ENCODE peak calls at places on chromosomes 6 and 20, in seven cellular contexts. Y is neural progenitor cell, M is stomach, O is endodermal cell, N is adrenal gland, I is GM23338, G is PC-3. X is an unnamed sample. For H3K36me3, the result is how much of the 10 kb centered on the place peaks cover.

GRCh38 chr6:128111096-128111495 is 210.2 kb upstream of the THEMIS start:
- DNase-seq in Y (no peak), M (no peak), O (no peak), N (no peak), I (no peak), G (no peak), X (no peak)

GRCh38 chr6:79872986-79873385 is 74.4 kb downstream of the ELOVL4 start:
- DNase-seq in Y (no peak), M (no peak), O (no peak), N (no peak), I (no peak), G (peak), X (no peak)

GRCh38 chr6:106771822-106772221 is 142.4 kb downstream of the QRSL1 start:
- DNase-seq in Y (no peak), M (no peak), O (no peak), N (no peak), I (no peak), G (no peak), X (no peak)

GRCh38 chr20:63217706-63218105 is 1.8 kb upstream of the YTHDF1 start:
- DNase-seq in Y (no peak), M (no peak), O (no peak), N (no peak), I (no peak), G (no peak), X (no peak)

GRCh38 chr6:129644567-129645015 is 65.4 kb downstream of the ARHGAP18 start:
- DNase-seq in Y (no peak), M (no peak), O (no peak), N (no peak), I (no peak), G (no peak), X (no peak)

GRCh38 chr20:50547956-50548355 is 37.8 kb downstream of the PTPN1 start:
- DNase-seq in Y (no peak), M (no peak), O (no peak), N (no peak), I (no peak), G (no peak), X (no peak)

GRCh38 chr6:26016326-26017275 is 54.0 kb downstream of the TRIM38 start:
- DNase-seq in Y (no peak), M (no peak), O (peak), N (no peak), I (no peak), G (no peak), X (no peak)

GRCh38 chr6:119344306-119344705 is 5.3 kb downstream of the MAN1A1 start:
- DNase-seq in Y (no peak), M (no peak), O (no peak), N (no peak), I (no peak), G (no peak), X (no peak)

GRCh38 chr6:133995296-133995695 is 42.3 kb downstream of the TBPL1 start:
- DNase-seq in Y (no peak), M (no peak), O (no peak), N (no peak), I (no peak), G (no peak), X (no peak)

GRCh38 chr6:89928604-89929003 is 34.3 kb downstream of the GJA10 start:
- DNase-seq in Y (no peak), M (no peak), O (no peak), N (no peak), I (no peak), G (peak), X (no peak)

GRCh38 chr6:48315051-48315719 is 204.2 kb upstream of the PTCHD4 start:
- DNase-seq in Y (no peak), M (no peak), O (peak), N (no peak), I (no peak), G (no peak), X (no peak)

GRCh38 chr6:85392379-85392778 is 57.5 kb upstream of the NT5E start:
- DNase-seq in Y (no peak), M (no peak), O (no peak), N (no peak), I (no peak), G (no peak), X (no peak)

GRCh38 chr6:143939364-143939763 is 68.7 kb downstream of the PLAGL1 start:
- DNase-seq in Y (peak), M (no peak), O (no peak), N (no peak), I (no peak), G (no peak), X (no peak)

GRCh38 chr6:36978687-36979086 is 7.3 kb downstream of the MTCH1 start:
- DNase-seq in Y (no peak), M (no peak), O (no peak), N (no peak), I (no peak), G (no peak), X (no peak)

GRCh38 chr6:90144928-90145520 is 151.6 kb downstream of the BACH2 start:
- DNase-seq in Y (no peak), M (no peak), O (no peak), N (no peak), I (no peak), G (no peak), X (no peak)

GRCh38 chr20:10805764-10806163 is 132.0 kb upstream of the JAG1 start:
- DNase-seq in Y (peak), M (no peak), O (no peak), N (no peak), I (peak), G (no peak), X (no peak)

GRCh38 chr6:49980898-49981297 is 11.5 kb upstream of the DEFB113 start:
- DNase-seq in Y (no peak), M (no peak), O (no peak), N (no peak), I (no peak), G (no peak), X (no peak)

GRCh38 chr6:150076196-150076893 is 7.4 kb upstream of the ULBP3 start:
- DNase-seq in Y (peak), M (no peak), O (no peak), N (no peak), I (peak), G (peak), X (no peak)

GRCh38 chr6:5995705-5996686 is 10.7 kb downstream of the NRN1 start:
- DNase-seq in Y (peak), M (no peak), O (peak), N (peak), I (peak), G (no peak), X (no peak)

GRCh38 chr6:47413752-47414516 is 63.7 kb upstream of the CD2AP start:
- DNase-seq in Y (peak), M (peak), O (no peak), N (peak), I (peak), G (peak), X (no peak)

GRCh38 chr6:11298651-11299420 is 66.4 kb upstream of the NEDD9 start:
- DNase-seq in Y (peak), M (peak), O (peak), N (no peak), I (peak), G (peak), X (no peak)

GRCh38 chr20:56967916-56968315 is 298.5 kb downstream of the BMP7 start:
- DNase-seq in Y (no peak), M (no peak), O (no peak), N (no peak), I (no peak), G (no peak), X (no peak)

GRCh38 chr6:5081955-5082354 is 3.2 kb upstream of the PPP1R3G start:
- DNase-seq in Y (no peak), M (no peak), O (no peak), N (no peak), I (no peak), G (peak), X (no peak)

GRCh38 chr20:35881676-35882075 is 72.6 kb downstream of the SCAND1 start:
- DNase-seq in Y (no peak), M (no peak), O (no peak), N (no peak), I (no peak), G (no peak), X (no peak)

GRCh38 chr20:35883341-35883777 is 70.9 kb downstream of the SCAND1 start:
- DNase-seq in Y (no peak), M (no peak), O (no peak), N (no peak), I (no peak), G (peak), X (no peak)

GRCh38 chr20:35883778-35884540 is 70.3 kb downstream of the SCAND1 start:
- DNase-seq in Y (peak), M (peak), O (peak), N (peak), I (peak), G (peak), X (peak)

GRCh38 chr20:35878113-35878620 is 76.1 kb downstream of the SCAND1 start:
- DNase-seq in Y (no peak), M (no peak), O (no peak), N (no peak), I (no peak), G (no peak), X (no peak)
- TF ChIP-seq CTCF in Y (no peak), M (no peak), O (no peak), N (no peak), I (no peak), G (no peak), X (no peak)

DNA sequence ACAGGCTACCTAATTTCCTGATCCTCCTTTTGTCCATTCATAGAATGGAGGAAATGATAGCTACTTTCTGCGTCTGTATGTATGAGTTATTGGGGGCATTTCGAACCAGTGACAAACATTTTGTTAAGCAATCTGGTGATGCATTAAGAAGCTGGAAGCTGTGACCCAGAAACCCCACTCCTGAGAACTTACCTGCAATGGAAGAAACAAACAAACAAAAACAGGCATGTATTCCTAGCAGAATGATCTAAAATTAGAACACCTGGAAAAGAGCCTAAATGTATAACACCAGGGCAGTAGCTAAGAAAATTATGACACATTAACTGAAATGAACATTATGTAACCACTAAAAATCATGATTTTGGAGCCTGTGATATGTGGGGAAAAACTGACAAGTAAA is 33.4 kb upstream of the PRND start:
- DNase-seq in Y (no peak), M (no peak), O (no peak), N (no peak), I (no peak), G (no peak), X (peak)
- H3K27ac ChIP-seq in Y (no peak), M (no peak), O (no peak), N (peak), I (no peak), G (no peak), X (no peak)

DNA sequence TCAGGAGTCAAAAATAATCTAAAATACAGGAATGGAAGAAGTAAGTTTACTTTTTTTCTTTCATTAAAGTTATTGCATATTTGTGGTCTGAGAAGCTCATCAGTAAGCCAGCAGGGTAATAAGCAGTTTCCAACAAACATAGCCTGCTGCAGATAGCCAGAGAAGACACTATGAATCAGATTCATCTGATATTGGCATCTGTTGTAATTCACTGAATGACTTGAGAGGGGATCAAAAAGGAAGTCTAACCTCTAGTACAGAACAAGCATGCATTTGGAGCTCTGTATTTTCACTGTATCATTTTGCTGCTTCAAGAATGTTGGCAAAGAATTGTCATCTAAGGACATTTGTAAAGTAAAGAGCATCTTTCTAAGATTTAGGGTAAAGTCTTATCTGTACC is 53.8 kb upstream of the UFL1 start:
- DNase-seq in Y (no peak), M (no peak), O (no peak), N (no peak), I (no peak), G (no peak), X (no peak)
- H3K36me3 ChIP-seq in Y (under half), M (under half), O (under half), N (under half), I (under half), G (under half), X (under half)

GRCh38 chr6:159217595-159218275 is 48.5 kb downstream of the FNDC1 start:
- DNase-seq in Y (peak), M (peak), O (peak), N (peak), I (peak), G (peak), X (no peak)
- TF ChIP-seq CTCF in Y (peak), M (no peak), O (peak), N (peak), I (peak), G (peak), X (no peak)

DNA sequence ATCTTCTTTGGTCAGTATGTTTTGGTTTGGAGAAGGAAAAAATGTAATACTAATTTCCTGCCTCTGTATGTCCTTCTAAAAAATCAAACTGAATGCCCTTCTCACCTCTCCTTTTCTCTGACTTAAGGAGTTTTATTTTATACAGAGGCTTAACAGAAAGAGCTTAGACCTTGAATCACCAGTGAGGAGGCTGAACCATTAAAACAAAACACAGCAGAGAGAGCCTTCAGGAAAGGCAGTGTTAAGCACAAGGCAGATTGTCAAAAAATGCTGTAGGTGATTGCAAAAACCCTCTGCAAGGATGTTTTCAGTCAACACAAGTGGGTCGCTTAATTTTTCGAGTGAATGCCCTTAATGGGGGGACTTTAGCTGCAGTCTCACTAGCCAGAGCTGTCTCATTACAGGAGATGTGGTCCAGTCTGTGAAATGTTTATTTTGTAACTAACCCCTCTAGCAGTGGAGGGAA is 481.3 kb upstream of the CITED2 start:
- DNase-seq in Y (peak), M (no peak), O (no peak), N (no peak), I (no peak), G (no peak), X (no peak)
- H3K27ac ChIP-seq in Y (no peak), M (no peak), O (no peak), N (no peak), I (no peak), G (no peak), X (no peak)

GRCh38 chr6:97812940-97813339 is 529.9 kb upstream of the MMS22L start:
- DNase-seq in Y (no peak), M (no peak), O (no peak), N (no peak), I (peak), G (no peak), X (no peak)
- H3K36me3 ChIP-seq in Y (under half), M (under half), O (under half), N (under half), I (under half), G (under half), X (under half)

GRCh38 chr20:46933150-46933549 is 38.5 kb downstream of the EYA2 start:
- DNase-seq in Y (no peak), M (no peak), O (no peak), N (no peak), I (no peak), G (no peak), X (no peak)
- TF ChIP-seq CTCF in Y (no peak), M (no peak), O (no peak), N (no peak), I (no peak), G (no peak), X (no peak)

GRCh38 chr20:41408131-41408789 is 41.6 kb upstream of the EMILIN3 start:
- DNase-seq in Y (no peak), M (no peak), O (no peak), N (no peak), I (no peak), G (no peak), X (no peak)
- H3K27ac ChIP-seq in Y (no peak), M (no peak), O (peak), N (no peak), I (no peak), G (no peak), X (no peak)

DNA sequence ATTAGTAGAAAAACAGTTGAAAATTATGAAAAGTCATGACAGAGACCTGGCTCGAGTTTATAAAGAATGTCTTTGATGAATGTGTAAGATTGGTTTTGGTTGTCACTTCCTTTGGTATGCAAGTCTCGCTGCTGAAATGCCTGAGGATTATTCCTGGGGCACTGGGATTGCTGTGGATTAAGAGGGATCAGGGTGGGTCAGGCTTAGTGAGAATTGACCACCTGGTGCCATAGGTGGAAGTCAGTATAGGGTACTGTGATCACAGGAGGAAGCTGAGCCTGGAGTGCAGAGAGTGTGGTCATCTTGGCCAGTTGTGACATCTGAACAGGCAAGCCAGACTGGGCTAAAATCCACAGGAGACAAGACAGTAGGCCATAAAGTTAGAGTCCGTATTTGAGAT is 34.9 kb downstream of the CEP43 start:
- DNase-seq in Y (no peak), M (no peak), O (no peak), N (no peak), I (no peak), G (no peak), X (no peak)
- H3K36me3 ChIP-seq in Y (under half), M (under half), O (half or more), N (under half), I (under half), G (under half), X (under half)

X was measured in suprapubic skin.